ENCODE peak calls at places on chromosomes 4 and X, in five cellular contexts. One of them, this sample, is unnamed.

GRCh38 chrX:41137589-41137988 is 52.3 kb downstream of the USP9X start:
- DNase-seq in WTC11: no peak
- DNase-seq in K562: no peak
- DNase-seq in HepG2: no peak
- DNase-seq in GM12878: no peak
- DNase-seq in this sample: no peak

GRCh38 chr4:145012841-145013240 is 85.2 kb downstream of the ANAPC10 start:
- DNase-seq in WTC11: no peak
- DNase-seq in K562: peak
- DNase-seq in HepG2: peak
- DNase-seq in GM12878: no peak
- DNase-seq in this sample: no peak

GRCh38 chr4:109576462-109576861 is 16.4 kb downstream of the MCUB start:
- DNase-seq in WTC11: no peak
- DNase-seq in K562: peak
- DNase-seq in HepG2: no peak
- DNase-seq in GM12878: no peak
- DNase-seq in this sample: no peak

GRCh38 chrX:21493226-21493850 is 119.1 kb downstream of the CNKSR2 start:
- DNase-seq in WTC11: no peak
- DNase-seq in K562: no peak
- DNase-seq in HepG2: no peak
- DNase-seq in GM12878: no peak
- DNase-seq in this sample: no peak

GRCh38 chrX:16002185-16002584 is 121.2 kb upstream of the GRPR start:
- DNase-seq in WTC11: no peak
- DNase-seq in K562: no peak
- DNase-seq in HepG2: no peak
- DNase-seq in GM12878: no peak
- DNase-seq in this sample: no peak

GRCh38 chr4:173461170-173461569 is 62.3 kb upstream of the SCRG1 start:
- DNase-seq in WTC11: no peak
- DNase-seq in K562: peak
- DNase-seq in HepG2: no peak
- DNase-seq in GM12878: no peak
- DNase-seq in this sample: no peak

GRCh38 chr4:84957509-84958420 is 8.7 kb downstream of the WDFY3 start:
- DNase-seq in WTC11: no peak
- DNase-seq in K562: no peak
- DNase-seq in HepG2: no peak
- DNase-seq in GM12878: no peak
- DNase-seq in this sample: no peak

GRCh38 chr4:104971458-104971857 is 175.2 kb upstream of the TET2 start:
- DNase-seq in WTC11: no peak
- DNase-seq in K562: no peak
- DNase-seq in HepG2: no peak
- DNase-seq in GM12878: no peak
- DNase-seq in this sample: no peak

GRCh38 chr4:73704314-73705055 is 35.9 kb upstream of the CXCL8 start:
- DNase-seq in WTC11: no peak
- DNase-seq in K562: peak
- DNase-seq in HepG2: peak
- DNase-seq in GM12878: no peak
- DNase-seq in this sample: no peak

GRCh38 chr4:76744253-76744921 is 153.6 kb downstream of the SOWAHB start:
- DNase-seq in WTC11: no peak
- DNase-seq in K562: no peak
- DNase-seq in HepG2: no peak
- DNase-seq in GM12878: no peak
- DNase-seq in this sample: no peak

GRCh38 chrX:114841051-114841450 is 176.4 kb downstream of the IL13RA2 start:
- DNase-seq in WTC11: no peak
- DNase-seq in K562: no peak
- DNase-seq in HepG2: no peak
- DNase-seq in GM12878: no peak
- DNase-seq in this sample: no peak

GRCh38 chr4:145805490-145805889 is 125.5 kb downstream of the C4orf51 start:
- DNase-seq in WTC11: peak
- DNase-seq in K562: no peak
- DNase-seq in HepG2: peak
- DNase-seq in GM12878: no peak
- DNase-seq in this sample: no peak

GRCh38 chrX:821311-822178 is 191.0 kb downstream of the SHOX start:
- DNase-seq in WTC11: no peak
- DNase-seq in K562: no peak
- DNase-seq in HepG2: no peak
- DNase-seq in GM12878: no peak
- DNase-seq in this sample: no peak

GRCh38 chr4:52931238-52931637 is 69.1 kb downstream of the RASL11B start:
- DNase-seq in WTC11: no peak
- DNase-seq in K562: no peak
- DNase-seq in HepG2: no peak
- DNase-seq in GM12878: no peak
- DNase-seq in this sample: no peak

GRCh38 chr4:185004562-185005208 is 13.6 kb upstream of the HELT start:
- DNase-seq in WTC11: peak
- DNase-seq in K562: no peak
- DNase-seq in HepG2: no peak
- DNase-seq in GM12878: no peak
- DNase-seq in this sample: no peak

GRCh38 chrX:107691024-107691448 is 62.7 kb downstream of the PRPS1 start:
- DNase-seq in WTC11: no peak
- DNase-seq in K562: peak
- DNase-seq in HepG2: no peak
- DNase-seq in GM12878: no peak
- DNase-seq in this sample: no peak

GRCh38 chr4:90357117-90357710 is 230.0 kb downstream of the CCSER1 start:
- DNase-seq in WTC11: no peak
- DNase-seq in K562: peak
- DNase-seq in HepG2: peak
- DNase-seq in GM12878: no peak
- DNase-seq in this sample: no peak

GRCh38 chrX:124256209-124256608 is 76.3 kb upstream of the TEX13D start:
- DNase-seq in WTC11: no peak
- DNase-seq in K562: no peak
- DNase-seq in HepG2: no peak
- DNase-seq in GM12878: no peak
- DNase-seq in this sample: no peak

GRCh38 chr4:181827246-181827645 is 416.0 kb upstream of the TENM3 start:
- DNase-seq in WTC11: no peak
- DNase-seq in K562: no peak
- DNase-seq in HepG2: no peak
- DNase-seq in GM12878: no peak
- DNase-seq in this sample: no peak

GRCh38 chr4:80710748-80711451 is 319.6 kb upstream of the BMP3 start:
- DNase-seq in WTC11: no peak
- DNase-seq in K562: no peak
- DNase-seq in HepG2: no peak
- DNase-seq in GM12878: no peak
- DNase-seq in this sample: no peak

GRCh38 chr4:187232201-187232600 is 508.5 kb upstream of the FAT1 start:
- DNase-seq in WTC11: no peak
- DNase-seq in K562: no peak
- DNase-seq in HepG2: no peak
- DNase-seq in GM12878: no peak
- DNase-seq in this sample: no peak
- TF ChIP-seq ATF2 in WTC11: no peak
- TF ChIP-seq ATF2 in K562: no peak
- TF ChIP-seq ATF2 in HepG2: no peak
- TF ChIP-seq ATF2 in GM12878: no peak
- TF ChIP-seq ATF2 in this sample: no peak

DNA sequence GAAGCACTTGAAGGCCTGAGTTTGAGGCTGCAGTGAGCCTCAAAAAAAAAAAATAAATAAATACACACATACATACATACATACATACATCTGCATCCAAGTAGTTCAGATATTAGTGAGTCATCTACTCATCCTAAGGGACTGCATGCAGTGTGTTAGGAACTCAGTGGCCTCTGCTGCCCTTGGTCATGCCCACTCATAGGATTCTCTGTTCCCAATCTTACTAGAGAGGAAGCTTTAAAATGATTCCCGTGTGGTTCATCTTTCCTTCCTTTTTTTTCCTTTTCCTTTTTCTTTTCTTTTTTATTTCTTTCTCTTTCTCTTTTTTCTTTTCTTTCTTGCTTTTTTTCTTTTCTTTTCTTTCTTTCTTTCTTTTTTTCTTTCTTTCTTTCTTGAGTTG is 10.9 kb upstream of the YIPF6 start:
- DNase-seq in WTC11: no peak
- DNase-seq in K562: no peak
- DNase-seq in HepG2: no peak
- DNase-seq in GM12878: no peak
- DNase-seq in this sample: no peak
- TF ChIP-seq ATF2 in WTC11: no peak
- TF ChIP-seq ATF2 in K562: no peak
- TF ChIP-seq ATF2 in HepG2: no peak
- TF ChIP-seq ATF2 in GM12878: no peak
- TF ChIP-seq ATF2 in this sample: no peak

GRCh38 chrX:116135277-116135676 is 35.3 kb upstream of the AGTR2 start:
- DNase-seq in WTC11: no peak
- DNase-seq in K562: no peak
- DNase-seq in HepG2: no peak
- DNase-seq in GM12878: no peak
- DNase-seq in this sample: no peak
- TF ChIP-seq ATF2 in WTC11: no peak
- TF ChIP-seq ATF2 in K562: no peak
- TF ChIP-seq ATF2 in HepG2: no peak
- TF ChIP-seq ATF2 in GM12878: no peak
- TF ChIP-seq ATF2 in this sample: no peak

GRCh38 chr4:25937801-25938200 is 23.8 kb downstream of the SMIM20 start:
- DNase-seq in WTC11: no peak
- DNase-seq in K562: no peak
- DNase-seq in HepG2: no peak
- DNase-seq in GM12878: no peak
- DNase-seq in this sample: no peak
- TF ChIP-seq ATF2 in WTC11: no peak
- TF ChIP-seq ATF2 in K562: no peak
- TF ChIP-seq ATF2 in HepG2: no peak
- TF ChIP-seq ATF2 in GM12878: no peak
- TF ChIP-seq ATF2 in this sample: no peak

DNA sequence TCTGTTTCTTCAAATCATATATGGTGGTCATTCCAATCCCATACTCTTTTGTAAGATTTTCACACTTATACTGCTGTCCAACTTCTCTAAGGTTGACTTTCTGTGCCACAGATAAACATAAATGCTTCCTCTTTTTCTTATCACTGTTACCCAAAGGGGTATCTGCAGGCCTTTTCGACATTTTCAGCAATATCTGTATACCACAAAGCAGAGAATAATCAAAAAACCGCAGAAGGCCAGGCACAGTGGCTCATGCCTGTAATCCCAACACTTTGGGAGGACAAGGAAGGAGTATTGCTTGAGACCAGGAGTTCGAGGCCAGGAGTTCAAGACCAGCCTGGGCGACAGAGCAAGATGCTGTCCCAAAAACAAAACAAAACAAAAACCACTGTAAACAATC is 3.1 kb upstream of the RFC1 start:
- DNase-seq in WTC11: no peak
- DNase-seq in K562: peak
- DNase-seq in HepG2: no peak
- DNase-seq in GM12878: no peak
- DNase-seq in this sample: no peak
- TF ChIP-seq ATF2 in WTC11: no peak
- TF ChIP-seq ATF2 in K562: no peak
- TF ChIP-seq ATF2 in HepG2: no peak
- TF ChIP-seq ATF2 in GM12878: no peak
- TF ChIP-seq ATF2 in this sample: no peak

DNA sequence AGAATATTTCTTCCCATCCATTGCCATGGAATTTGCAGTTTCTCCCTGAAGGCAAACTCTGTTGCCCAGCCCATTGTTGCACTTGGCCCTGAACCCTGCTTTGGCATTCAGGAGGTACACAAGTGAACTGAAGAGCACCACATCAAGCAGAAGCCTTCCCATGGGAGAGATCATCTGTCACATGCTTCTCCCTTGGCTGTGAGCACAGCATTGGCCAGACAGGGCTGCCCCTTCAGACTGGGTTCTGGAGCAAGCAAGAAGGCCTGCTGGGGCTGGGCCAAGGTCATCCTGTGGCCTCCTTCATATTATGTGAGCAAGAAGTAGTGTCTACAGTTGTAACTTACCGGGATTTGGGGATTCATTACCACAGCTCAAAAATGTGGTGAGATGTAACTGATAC is 22.7 kb downstream of the SCML1 start:
- DNase-seq in WTC11: no peak
- DNase-seq in K562: no peak
- DNase-seq in HepG2: no peak
- DNase-seq in GM12878: no peak
- DNase-seq in this sample: no peak
- TF ChIP-seq ATF2 in WTC11: no peak
- TF ChIP-seq ATF2 in K562: no peak
- TF ChIP-seq ATF2 in HepG2: no peak
- TF ChIP-seq ATF2 in GM12878: no peak
- TF ChIP-seq ATF2 in this sample: no peak